ENCODE peak calls at places on chromosomes 13 and 19, in ten cellular contexts. H, X, V, O, L, U, F, R, Y and G are unnamed samples.

GRCh38 chr13:111639994-111640393 is 319.6 kb downstream of the TEX29 start:
- DNase-seq in L (no peak), F (no peak), U (no peak), V (no peak), O (no peak), X (no peak), Y (no peak), H (no peak), R (no peak), G (peak)

GRCh38 chr19:53908106-53908932 is 759 bp upstream of the CACNG7 start:
- DNase-seq in O (peak), U (peak), R (peak), V (no peak), L (peak), X (peak), H (no peak), Y (peak), F (peak), G (no peak)

GRCh38 chr19:28603453-28603852 is 609.5 kb downstream of the UQCRFS1 start:
- DNase-seq in F (no peak), O (no peak), H (no peak), U (no peak), R (no peak), L (no peak), V (no peak), X (no peak), Y (no peak), G (no peak)

GRCh38 chr19:7561229-7561806 is 25.8 kb downstream of the PNPLA6 start:
- DNase-seq in O (no peak), U (peak), V (no peak), R (no peak), X (no peak), F (no peak), L (no peak), Y (no peak), H (no peak), G (no peak)

GRCh38 chr19:14554382-14554812 is 17.5 kb downstream of the NDUFB7 start:
- DNase-seq in R (peak), O (no peak), X (no peak), U (no peak), H (no peak), Y (no peak), F (peak), V (no peak), L (no peak), G (no peak)

GRCh38 chr19:48394331-48395169 is 1.1 kb downstream of the GRIN2D start:
- DNase-seq in V (no peak), O (no peak), R (no peak), L (no peak), U (no peak), X (no peak), H (no peak), F (no peak), Y (no peak), G (no peak)

GRCh38 chr19:49514151-49514550 is 1.7 kb downstream of the FCGRT start:
- DNase-seq in Y (no peak), O (no peak), H (no peak), F (no peak), U (no peak), L (no peak), R (peak), X (no peak), V (no peak), G (no peak)

GRCh38 chr13:52070929-52071523 is 46.5 kb downstream of the UTP14C start:
- DNase-seq in O (no peak), Y (peak), L (no peak), V (no peak), X (no peak), U (no peak), R (peak), F (no peak), H (no peak), G (no peak)

GRCh38 chr13:94435604-94436226 is 43.8 kb downstream of the DCT start:
- DNase-seq in L (no peak), X (no peak), F (no peak), Y (peak), V (no peak), O (no peak), H (no peak), R (peak), U (peak), G (no peak)

GRCh38 chr13:26656919-26657318 is 99.4 kb downstream of the WASF3 start:
- DNase-seq in X (no peak), U (no peak), L (no peak), V (no peak), Y (no peak), O (no peak), F (no peak), R (no peak), H (no peak), G (no peak)

GRCh38 chr13:30078059-30078458 is 227.6 kb upstream of the UBL3 start:
- DNase-seq in O (no peak), V (no peak), L (no peak), U (no peak), X (no peak), F (no peak), Y (no peak), R (no peak), H (no peak), G (no peak)

GRCh38 chr13:88729605-88730004 is 1058.4 kb downstream of the SLITRK5 start:
- DNase-seq in L (no peak), V (no peak), Y (no peak), R (no peak), O (no peak), F (no peak), X (no peak), H (no peak), U (no peak), G (no peak)

GRCh38 chr13:41384749-41385503 is 72.4 kb upstream of the RGCC start:
- DNase-seq in L (no peak), Y (peak), H (no peak), X (no peak), O (no peak), F (no peak), U (no peak), R (no peak), V (no peak), G (no peak)

GRCh38 chr13:93217701-93218100 is 8.9 kb upstream of the GPC6 start:
- DNase-seq in F (no peak), O (no peak), X (no peak), U (no peak), L (no peak), V (no peak), R (peak), H (no peak), Y (no peak), G (no peak)

GRCh38 chr19:30718728-30719127 is 346.5 kb downstream of the ZNF536 start:
- DNase-seq in L (no peak), F (no peak), H (no peak), V (no peak), U (no peak), R (no peak), Y (no peak), X (no peak), O (no peak), G (no peak)

GRCh38 chr19:35911173-35911572 is 3.1 kb upstream of the TYROBP start:
- DNase-seq in O (no peak), F (no peak), H (no peak), Y (no peak), R (no peak), U (no peak), L (no peak), X (no peak), V (no peak), G (no peak)

GRCh38 chr19:13154911-13155471 is 4.8 kb downstream of the IER2 start:
- DNase-seq in O (peak), V (peak), X (peak), R (peak), L (peak), H (peak), Y (peak), F (peak), U (peak), G (peak)

GRCh38 chr19:42658148-42658547 is 63.4 kb upstream of the CEACAM8 start:
- DNase-seq in H (no peak), O (no peak), V (no peak), R (no peak), X (no peak), U (no peak), Y (no peak), F (no peak), L (no peak), G (no peak)

GRCh38 chr13:74074723-74075122 is 59.5 kb downstream of the KLF12 start:
- DNase-seq in V (no peak), H (no peak), U (no peak), L (no peak), O (no peak), R (no peak), X (no peak), Y (peak), F (no peak), G (no peak)

GRCh38 chr19:609001-609340 is 19.3 kb downstream of the HCN2 start:
- DNase-seq in R (no peak), F (peak), Y (no peak), X (no peak), O (no peak), U (no peak), H (peak), L (peak), V (no peak), G (no peak)

GRCh38 chr19:39078436-39079200 is 5.5 kb upstream of the ACP7 start:
- DNase-seq in U (no peak), R (no peak), X (no peak), H (no peak), O (no peak), Y (peak), L (no peak), V (no peak), F (peak), G (no peak)

GRCh38 chr13:109602356-109602755 is 184.0 kb downstream of the IRS2 start:
- DNase-seq in L (no peak), X (no peak), Y (no peak), H (no peak), O (no peak), F (no peak), R (no peak), V (no peak), U (no peak), G (no peak)